ENCODE peak calls at places on chromosomes 5 and 9, in seven cellular contexts. U, W, A, M, J, Q and B are unnamed samples.

GRCh38 chr5:12467799-12468198 is 563.6 kb upstream of the CTNND2 start:
- DNase-seq in A (no peak), J (no peak), M (no peak), Q (no peak), U (no peak), W (no peak), B (no peak)

GRCh38 chr5:43839218-43839617 is 236.2 kb downstream of the NNT start:
- DNase-seq in J (no peak), W (no peak), U (peak), Q (no peak), M (peak), A (peak), B (no peak)

GRCh38 chr9:88767504-88767790 is 223.8 kb upstream of the S1PR3 start:
- DNase-seq in W (no peak), Q (no peak), U (peak), A (no peak), J (no peak), M (no peak), B (no peak)

GRCh38 chr9:10071579-10071978 is 541.2 kb downstream of the PTPRD start:
- DNase-seq in J (no peak), U (no peak), W (no peak), Q (no peak), M (no peak), A (no peak), B (no peak)

GRCh38 chr9:114864471-114864870 is 58.6 kb upstream of the TNFSF15 start:
- DNase-seq in W (no peak), M (no peak), J (no peak), Q (no peak), A (peak), U (peak), B (no peak)

GRCh38 chr5:14218897-14219573 is 75.9 kb downstream of the TRIO start:
- DNase-seq in J (no peak), W (no peak), U (no peak), M (no peak), A (no peak), Q (no peak), B (no peak)

GRCh38 chr5:150649108-150649827 is 8.8 kb downstream of the SYNPO start:
- DNase-seq in M (no peak), J (no peak), Q (no peak), W (no peak), U (no peak), A (no peak), B (no peak)

GRCh38 chr5:94153736-94154450 is 412.5 kb upstream of the POU5F2 start:
- DNase-seq in M (no peak), Q (no peak), U (peak), J (no peak), A (peak), W (no peak), B (no peak)

GRCh38 chr5:107012371-107012770 is 658.4 kb downstream of the EFNA5 start:
- DNase-seq in W (no peak), M (no peak), Q (no peak), J (no peak), A (no peak), U (no peak), B (no peak)

GRCh38 chr9:106707291-106707690 is 155.7 kb upstream of the ZNF462 start:
- DNase-seq in J (no peak), W (no peak), A (no peak), U (no peak), Q (no peak), M (no peak), B (no peak)

GRCh38 chr5:90528704-90529233 is 615 bp downstream of the LYSMD3 start:
- DNase-seq in Q (no peak), W (no peak), A (peak), U (no peak), M (no peak), J (peak), B (no peak)

GRCh38 chr5:141261238-141261546 is 16.0 kb downstream of the PCDHB15 start:
- DNase-seq in J (no peak), M (no peak), W (no peak), U (no peak), A (no peak), Q (no peak), B (no peak)

GRCh38 chr5:107361945-107362344 is 308.8 kb downstream of the EFNA5 start:
- DNase-seq in Q (no peak), M (no peak), J (no peak), W (no peak), U (peak), A (peak), B (no peak)

GRCh38 chr5:125002727-125003598 is 256.5 kb upstream of the ZNF608 start:
- DNase-seq in U (no peak), Q (no peak), W (no peak), M (no peak), A (no peak), J (no peak), B (no peak)

GRCh38 chr5:39283231-39283818 is 64.0 kb upstream of the FYB1 start:
- DNase-seq in J (peak), U (peak), Q (peak), W (peak), A (peak), M (peak), B (peak)

GRCh38 chr5:139678751-139679750 is 30.9 kb downstream of the CXXC5 start:
- DNase-seq in W (no peak), M (no peak), A (no peak), U (no peak), Q (no peak), J (no peak), B (no peak)

GRCh38 chr5:162768962-162769464 is 668.4 kb upstream of the CCNG1 start:
- DNase-seq in J (no peak), Q (no peak), U (no peak), M (no peak), A (no peak), W (no peak), B (no peak)

GRCh38 chr9:34589656-34590375 is at the start of gene CNTFR:
- DNase-seq in Q (no peak), M (no peak), W (peak), A (no peak), J (no peak), U (no peak), B (peak)

GRCh38 chr5:90557391-90557790 is 1.2 kb upstream of the ADGRV1 start:
- DNase-seq in U (no peak), W (peak), M (no peak), A (no peak), J (no peak), Q (no peak), B (no peak)

GRCh38 chr9:130732131-130732530 is 38.6 kb downstream of the EXOSC2 start:
- DNase-seq in U (no peak), W (peak), M (no peak), Q (no peak), J (no peak), A (no peak), B (no peak)

GRCh38 chr5:102796481-102796880 is 41.4 kb downstream of the PAM start:
- DNase-seq in W (no peak), U (no peak), Q (no peak), A (no peak), M (no peak), J (no peak), B (no peak)

GRCh38 chr9:21661626-21662025 is 140.8 kb upstream of the MTAP start:
- DNase-seq in A (peak), W (no peak), M (no peak), U (no peak), Q (no peak), J (no peak), B (no peak)

GRCh38 chr9:136377351-136378170 is 4.1 kb upstream of the CARD9 start:
- DNase-seq in U (no peak), M (no peak), A (no peak), W (no peak), J (no peak), Q (no peak), B (no peak)

GRCh38 chr9:6938447-6938846 is 180.7 kb downstream of the KDM4C start:
- DNase-seq in A (peak), W (no peak), Q (no peak), J (no peak), M (no peak), U (peak), B (no peak)

GRCh38 chr9:131657890-131658752 is 81.8 kb downstream of the RAPGEF1 start:
- DNase-seq in W (no peak), M (no peak), Q (no peak), J (no peak), U (peak), A (peak), B (no peak)

GRCh38 chr9:108750656-108751175 is 105.1 kb downstream of the ACTL7B start:
- DNase-seq in U (no peak), Q (no peak), A (no peak), J (no peak), M (no peak), W (no peak), B (no peak)

GRCh38 chr5:367358-368130 is 46.0 kb downstream of the AHRR start:
- DNase-seq in J (no peak), W (no peak), M (no peak), U (no peak), Q (no peak), A (no peak), B (peak)

GRCh38 chr5:57705769-57706168 is 223.2 kb upstream of the ACTBL2 start:
- DNase-seq in Q (no peak), W (no peak), U (no peak), M (no peak), J (no peak), A (no peak), B (no peak)